ENCODE peak calls at places on chromosome 12, in eight cellular contexts. E is MV-4-11; J is NCI-H1694; N is tibial nerve; C is foreskin fibroblast; A is Panc1; I is heart left ventricle; Y is activated effector memory CD4-positive, alpha-beta T cell treated with Interleukin-2 at 50 U/mL for 16 hours. X is an unnamed sample.

GRCh38 chr12:46874642-46875041 is 48.8 kb upstream of the SLC38A4 start:
- DNase-seq in E (no peak), J (no peak), N (no peak), C (peak), A (no peak), I (peak), Y (no peak), X (no peak)

GRCh38 chr12:101727098-101727497 is 12.2 kb downstream of the SYCP3 start:
- DNase-seq in E (no peak), J (no peak), N (no peak), C (no peak), A (no peak), I (no peak), Y (no peak), X (no peak)

GRCh38 chr12:71752887-71753286 is 1.8 kb upstream of the RAB21 start:
- DNase-seq in E (no peak), J (no peak), N (no peak), C (no peak), A (no peak), I (no peak), Y (no peak), X (no peak)

GRCh38 chr12:93979189-93979588 is 169.2 kb upstream of the PLXNC1 start:
- DNase-seq in E (peak), J (no peak), N (no peak), C (peak), A (peak), I (no peak), Y (no peak), X (no peak)

GRCh38 chr12:115337693-115338543 is 653.9 kb upstream of the TBX3 start:
- DNase-seq in E (no peak), J (no peak), N (peak), C (peak), A (no peak), I (peak), Y (no peak), X (no peak)

GRCh38 chr12:5944053-5944452 is 1.0 kb downstream of the ANO2 start:
- DNase-seq in E (no peak), J (no peak), N (no peak), C (no peak), A (no peak), I (no peak), Y (no peak), X (no peak)

GRCh38 chr12:79424109-79424721 is 266.5 kb downstream of the PAWR start:
- DNase-seq in E (no peak), J (no peak), N (no peak), C (peak), A (peak), I (no peak), Y (no peak), X (no peak)

GRCh38 chr12:62977419-62977818 is 42.5 kb upstream of the PPM1H start:
- DNase-seq in E (no peak), J (no peak), N (no peak), C (peak), A (no peak), I (no peak), Y (no peak), X (no peak)

GRCh38 chr12:109716512-109717389 is 3.1 kb downstream of the FAM222A start:
- DNase-seq in E (no peak), J (peak), N (no peak), C (peak), A (no peak), I (peak), Y (no peak), X (no peak)

GRCh38 chr12:130537655-130538054 is 178.4 kb downstream of the RIMBP2 start:
- DNase-seq in E (no peak), J (no peak), N (no peak), C (no peak), A (no peak), I (no peak), Y (no peak), X (no peak)